ENCODE peak calls at places on chromosomes 11 and 22, in four cellular contexts. S, O, L and A are unnamed samples.

GRCh38 chr22:20244744-20245576 is 23.2 kb downstream of the RTN4R start:
- DNase-seq in S (no peak), O (no peak), L (no peak), A (no peak)

GRCh38 chr11:64306876-64307622 is 1.7 kb downstream of the ESRRA start:
- DNase-seq in S (peak), O (no peak), L (peak), A (no peak)

GRCh38 chr11:62477927-62478326 is 59.1 kb downstream of the SCGB1A1 start:
- DNase-seq in S (no peak), O (no peak), L (no peak), A (no peak)

GRCh38 chr11:14374922-14375630 is 16.1 kb upstream of the RRAS2 start:
- DNase-seq in S (no peak), O (no peak), L (no peak), A (no peak)

GRCh38 chr11:126956664-126957063 is 43.9 kb downstream of the KIRREL3 start:
- DNase-seq in S (no peak), O (no peak), L (no peak), A (no peak)

GRCh38 chr11:62905286-62905685 is 15.9 kb downstream of the CHRM1 start:
- DNase-seq in S (no peak), O (no peak), L (no peak), A (no peak)

GRCh38 chr22:25110596-25110845 is 89.1 kb upstream of the CRYBB3 start:
- DNase-seq in S (no peak), O (no peak), L (peak), A (no peak)

GRCh38 chr11:57597971-57598830 is 716 bp downstream of the SERPING1 start:
- DNase-seq in S (peak), O (peak), L (no peak), A (no peak)

GRCh38 chr11:96157517-96157873 is 185.5 kb downstream of the MAML2 start:
- DNase-seq in S (no peak), O (no peak), L (no peak), A (no peak)

GRCh38 chr11:130548491-130548833 is 100.0 kb downstream of the ADAMTS15 start:
- DNase-seq in S (no peak), O (no peak), L (no peak), A (no peak)

GRCh38 chr11:19769820-19770219 is 57.2 kb downstream of the NAV2 start:
- DNase-seq in S (no peak), O (no peak), L (no peak), A (no peak)

GRCh38 chr11:17714356-17714854 is 5.0 kb upstream of the MYOD1 start:
- DNase-seq in S (no peak), O (peak), L (no peak), A (no peak)

GRCh38 chr11:44779736-44780520 is 53.2 kb downstream of the TSPAN18 start:
- DNase-seq in S (no peak), O (peak), L (no peak), A (peak)

GRCh38 chr11:127683321-127683720 is 682.8 kb upstream of the KIRREL3 start:
- DNase-seq in S (no peak), O (no peak), L (no peak), A (no peak)

GRCh38 chr11:64856382-64857227 is 12.2 kb upstream of the CDC42BPG start:
- DNase-seq in S (peak), O (peak), L (peak), A (peak)

GRCh38 chr22:38967451-38968450 is 10.3 kb downstream of the APOBEC3A start:
- DNase-seq in S (peak), O (no peak), L (no peak), A (no peak)

GRCh38 chr11:102287963-102288744 is 29.1 kb upstream of the BIRC3 start:
- DNase-seq in S (peak), O (no peak), L (peak), A (peak)

GRCh38 chr22:42697542-42698013 is 23.1 kb downstream of the A4GALT start:
- DNase-seq in S (peak), O (peak), L (peak), A (no peak)

GRCh38 chr22:31106001-31106571 is 1.3 kb downstream of the SELENOM start:
- DNase-seq in S (no peak), O (no peak), L (no peak), A (no peak)

GRCh38 chr11:128616158-128616557 is 28.8 kb upstream of the ETS1 start:
- DNase-seq in S (no peak), O (no peak), L (no peak), A (no peak)

GRCh38 chr11:100867601-100868000 is 180.5 kb downstream of the ARHGAP42 start:
- DNase-seq in S (no peak), O (no peak), L (no peak), A (no peak)

GRCh38 chr11:103792981-103793468 is 243.4 kb upstream of the DDI1 start:
- DNase-seq in S (no peak), O (no peak), L (no peak), A (no peak)

GRCh38 chr22:20979243-20979809 is 2.8 kb upstream of the LZTR1 start:
- DNase-seq in S (peak), O (peak), L (no peak), A (peak)

GRCh38 chr22:37843746-37844089 is 416 bp downstream of the ANKRD54 start:
- DNase-seq in S (no peak), O (no peak), L (no peak), A (peak)

GRCh38 chr11:27717377-27717776 is 17.1 kb upstream of the BDNF start:
- DNase-seq in S (no peak), O (no peak), L (peak), A (no peak)

GRCh38 chr11:41392591-41392990 is 66.9 kb downstream of the LRRC4C start:
- DNase-seq in S (no peak), O (no peak), L (no peak), A (no peak)

GRCh38 chr22:30371981-30372380 is 15.2 kb downstream of the CCDC157 start:
- DNase-seq in S (no peak), O (no peak), L (no peak), A (no peak)

GRCh38 chr11:130124096-130124495 is 35.5 kb upstream of the ST14 start:
- DNase-seq in S (peak), O (no peak), L (peak), A (peak)

GRCh38 chr11:134861490-134862107 is 449.6 kb upstream of the B3GAT1 start:
- DNase-seq in S (no peak), O (peak), L (no peak), A (peak)

GRCh38 chr11:47552581-47553416 is at the start of gene CELF1:
- DNase-seq in S (peak), O (peak), L (peak), A (peak)
- TF ChIP-seq POLR2A in S (no peak), O (no peak), L (peak), A (peak)

DNA sequence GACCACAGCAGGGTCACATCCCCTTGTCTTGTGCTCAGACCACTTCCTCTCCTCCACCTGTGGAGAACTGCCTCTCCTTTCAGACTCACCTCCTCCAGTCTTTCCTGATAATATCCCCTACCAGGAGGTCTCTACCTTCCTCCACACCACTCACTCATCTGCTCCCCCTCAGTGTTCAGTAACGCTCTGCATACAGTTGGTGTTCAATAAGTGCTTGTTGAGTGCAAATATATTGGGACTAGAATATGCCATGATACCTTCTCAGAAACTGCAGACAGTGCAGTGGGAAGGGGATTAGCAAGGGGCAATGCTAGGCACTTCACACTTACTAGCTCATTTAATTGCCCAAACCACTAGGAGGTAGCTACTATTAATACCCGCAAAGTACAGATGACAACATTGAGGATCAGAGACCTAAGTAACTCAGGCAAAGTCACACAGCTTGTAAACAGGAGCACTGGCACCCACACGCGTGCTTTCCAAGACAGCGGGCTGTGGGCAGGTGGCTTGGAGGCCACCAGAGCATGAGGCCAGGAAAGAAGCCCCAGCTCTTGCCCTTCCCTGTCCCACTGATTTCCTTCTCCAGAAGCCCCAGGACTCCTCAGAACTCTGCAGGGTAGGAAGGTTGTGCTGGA is 8.1 kb upstream of the PDE2A start:
- DNase-seq in S (no peak), O (no peak), L (no peak), A (no peak)
- TF ChIP-seq POLR2A in S (no peak), O (no peak), L (no peak), A (no peak)

DNA sequence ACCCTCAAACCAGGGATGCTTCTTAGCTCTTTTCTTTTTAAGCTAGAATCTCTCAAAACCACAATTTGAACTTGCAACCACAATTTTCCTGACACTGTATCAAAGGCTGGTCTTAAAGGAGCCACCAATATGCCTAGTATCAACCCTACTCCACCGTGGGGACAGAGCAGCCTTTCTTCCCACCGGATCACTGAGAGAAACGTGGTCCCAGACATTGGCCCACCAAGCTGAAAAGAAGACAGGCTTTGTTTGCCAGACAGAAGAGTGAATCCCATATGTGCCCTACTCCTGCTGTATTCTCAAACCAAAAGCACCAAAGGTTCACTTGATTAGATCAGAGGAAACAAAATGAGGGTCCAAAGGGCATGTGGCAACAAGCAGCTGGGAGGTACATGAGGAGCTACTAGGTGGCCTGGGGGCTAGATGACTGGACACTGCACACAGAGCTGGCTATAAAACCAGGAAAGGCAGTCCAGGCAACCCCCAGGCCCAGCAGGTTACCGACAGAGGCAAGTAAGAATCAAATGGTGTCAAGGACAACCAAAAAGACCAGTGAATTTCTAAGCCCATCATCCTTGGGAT is 3.6 kb upstream of the VWCE start:
- DNase-seq in S (no peak), O (no peak), L (no peak), A (no peak)
- TF ChIP-seq POLR2A in S (no peak), O (no peak), L (no peak), A (no peak)

DNA sequence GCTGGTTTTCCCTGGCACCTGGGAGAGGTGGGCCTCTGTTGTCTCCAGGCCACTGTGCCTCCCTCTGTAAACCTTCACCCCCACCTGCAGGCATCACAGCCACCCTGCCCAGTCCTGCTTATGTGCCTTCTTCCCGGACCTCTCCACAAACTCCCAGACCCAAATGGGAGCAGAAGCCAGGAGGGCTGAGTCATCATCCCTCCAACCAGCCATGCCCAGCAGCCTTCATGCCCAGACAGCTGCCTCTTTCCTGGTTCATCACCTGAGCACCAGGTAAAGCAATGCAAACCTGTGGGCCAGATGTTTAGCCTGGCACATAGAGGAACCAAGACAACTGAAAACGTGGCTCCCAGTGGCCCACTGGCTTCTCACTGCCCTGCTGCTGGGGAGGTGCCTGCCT is 2.1 kb upstream of the TMPRSS4 start:
- DNase-seq in S (peak), O (no peak), L (no peak), A (no peak)
- TF ChIP-seq POLR2A in S (no peak), O (no peak), L (no peak), A (no peak)

DNA sequence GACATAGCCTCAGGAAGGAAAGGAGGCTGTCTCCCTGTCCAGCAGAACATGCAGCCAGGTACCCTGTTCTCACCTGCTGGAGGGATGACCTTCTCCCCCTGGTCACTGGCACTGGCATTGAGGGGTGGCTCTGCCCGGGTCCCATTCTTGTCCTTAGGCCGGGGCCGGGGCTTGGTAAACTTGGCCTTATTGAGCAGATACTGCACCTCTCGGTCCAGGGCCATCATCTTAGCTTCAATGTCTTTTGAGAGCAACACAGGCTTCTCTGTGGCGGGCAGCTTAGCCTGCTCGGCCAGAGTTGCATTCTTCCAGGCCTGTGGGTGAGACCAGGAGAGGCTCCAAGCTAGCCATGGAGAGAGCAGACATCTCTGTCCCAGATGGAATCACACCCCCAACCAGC is 10.5 kb downstream of the HYOU1 start:
- DNase-seq in S (no peak), O (no peak), L (no peak), A (no peak)
- TF ChIP-seq POLR2A in S (no peak), O (no peak), L (no peak), A (no peak)